ENCODE peak calls at places on chromosome 3, in five cellular contexts. D is endodermal cell, T is RWPE1, E is pancreas, P is HCT116. R is an unnamed sample.
A peak's percentile ranks its signal among the peaks of the same experiment; 100 is the strongest.

GRCh38 chr3:179264456-179264855 is 13.5 kb upstream of the KCNMB3 start:
- DNase-seq in D (no peak), T (no peak), P (no peak), E (no peak), R (no peak)

GRCh38 chr3:39413691-39414420 is 7.3 kb downstream of the RPSA start:
- DNase-seq in P (no peak), D (no peak), T (no peak), E (no peak), R (no peak)

GRCh38 chr3:72145506-72146380 is 360.8 kb upstream of the PROK2 start:
- DNase-seq in E (peak; percentile 59), T (no peak), P (no peak), D (peak; percentile 59), R (no peak)

GRCh38 chr3:54957711-54958110 is 29.9 kb upstream of the LRTM1 start:
- DNase-seq in E (no peak), D (no peak), T (no peak), P (no peak), R (no peak)

GRCh38 chr3:55686720-55687254 is 199.7 kb upstream of the WNT5A start:
- DNase-seq in E (no peak), T (no peak), P (no peak), D (no peak), R (no peak)

GRCh38 chr3:39937315-39937714 is 127.9 kb downstream of the MYRIP start:
- DNase-seq in P (no peak), T (no peak), E (peak; percentile 24), D (no peak), R (no peak)

GRCh38 chr3:14278799-14279705 is 100.4 kb downstream of the LSM3 start:
- DNase-seq in P (no peak), D (peak; percentile 82), E (no peak), T (no peak), R (no peak)

GRCh38 chr3:99836681-99837080 is 19.0 kb downstream of the CMSS1 start:
- DNase-seq in E (no peak), D (no peak), T (no peak), P (no peak), R (no peak)

GRCh38 chr3:185779461-185779860 is 45.4 kb downstream of the IGF2BP2 start:
- DNase-seq in P (no peak), E (no peak), T (no peak), D (peak; percentile 39), R (no peak)

GRCh38 chr3:10757021-10757820 is 58.8 kb upstream of the SLC6A11 start:
- DNase-seq in T (peak; percentile 59), D (no peak), P (no peak), E (no peak), R (no peak)

GRCh38 chr3:102016417-102016816 is 167.1 kb downstream of the NFKBIZ start:
- DNase-seq in E (no peak), T (no peak), D (no peak), P (no peak), R (no peak)

GRCh38 chr3:2923390-2923789 is 186.8 kb downstream of the IL5RA start:
- DNase-seq in T (no peak), E (no peak), P (no peak), D (no peak), R (no peak)

GRCh38 chr3:81955908-81956307 is 194.5 kb upstream of the GBE1 start:
- DNase-seq in D (no peak), E (no peak), P (no peak), T (no peak), R (no peak)

GRCh38 chr3:69182588-69183299 is 60.3 kb upstream of the LMOD3 start:
- DNase-seq in P (no peak), E (no peak), D (no peak), T (no peak), R (no peak)

GRCh38 chr3:61903931-61904657 is 342.7 kb downstream of the PTPRG start:
- DNase-seq in D (no peak), P (no peak), T (peak; percentile 3), E (peak; percentile 8), R (no peak)

GRCh38 chr3:13461169-13462124 is 18.7 kb upstream of the HDAC11 start:
- DNase-seq in E (peak; percentile 55), P (peak; percentile 66), T (peak; percentile 33), D (peak; percentile 96), R (peak; percentile 62)

GRCh38 chr3:140682586-140682985 is 4.7 kb downstream of the TRIM42 start:
- DNase-seq in D (no peak), T (no peak), E (no peak), P (no peak), R (no peak)

GRCh38 chr3:140677764-140678163 is at the start of gene TRIM42:
- DNase-seq in P (no peak), E (no peak), D (no peak), T (no peak), R (no peak)
- TF ChIP-seq CTCF in P (no peak), E (no peak), D (no peak), T (no peak), R (no peak)

GRCh38 chr3:76570436-76571057 is 469.4 kb upstream of the ROBO2 start:
- DNase-seq in T (peak; percentile 8), D (no peak), E (no peak), P (no peak), R (peak; percentile 8)
- TF ChIP-seq CTCF in T (peak; percentile 76), D (peak; percentile 90), E (peak; percentile 45), P (peak; percentile 46), R (peak; percentile 62)

GRCh38 chr3:31853580-31853979 is 127.5 kb downstream of the OSBPL10 start:
- DNase-seq in P (no peak), D (no peak), E (no peak), T (no peak), R (no peak)

GRCh38 chr3:31859245-31859644 is 121.8 kb downstream of the OSBPL10 start:
- DNase-seq in E (no peak), P (no peak), D (no peak), T (no peak), R (no peak)

GRCh38 chr3:31861839-31862238 is 119.2 kb downstream of the OSBPL10 start:
- DNase-seq in T (no peak), D (no peak), E (no peak), P (no peak), R (no peak)

GRCh38 chr3:31862861-31863260 is 118.2 kb downstream of the OSBPL10 start:
- DNase-seq in D (no peak), P (no peak), T (no peak), E (no peak), R (no peak)

GRCh38 chr3:31858439-31858838 is 122.6 kb downstream of the OSBPL10 start:
- DNase-seq in T (no peak), E (no peak), D (no peak), P (no peak), R (no peak)
- TF ChIP-seq CTCF in T (no peak), E (no peak), D (no peak), P (no peak), R (peak; percentile 12)

GRCh38 chr3:133747907-133748639 is 1.9 kb downstream of the TF start:
- DNase-seq in D (no peak), E (no peak), T (no peak), P (no peak), R (no peak)
- TF ChIP-seq CTCF in D (no peak), E (no peak), T (no peak), P (no peak), R (no peak)

DNA sequence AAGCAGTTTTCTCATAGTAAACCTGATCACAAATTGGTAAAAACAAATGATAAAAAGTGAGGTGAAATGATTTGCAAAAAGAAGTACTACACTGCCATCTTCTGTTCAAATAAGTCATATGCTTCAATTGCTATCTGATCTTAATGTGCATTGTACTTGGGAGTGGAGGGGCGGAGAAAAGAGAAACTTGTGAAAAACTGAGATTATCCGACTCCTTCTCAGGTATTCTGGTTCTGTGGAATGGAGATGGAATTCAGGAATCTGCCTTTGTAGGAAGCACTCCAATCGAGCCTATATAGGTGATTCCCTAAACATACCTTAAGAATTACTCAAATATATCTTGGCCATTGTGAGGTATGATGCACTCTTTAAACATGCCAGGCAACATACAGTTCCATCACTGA is 180.6 kb downstream of the CHL1 start:
- DNase-seq in P (no peak), E (no peak), D (peak; percentile 53), T (no peak), R (peak; percentile 15)
- TF ChIP-seq CTCF in P (no peak), E (peak; percentile 18), D (peak; percentile 76), T (peak; percentile 25), R (peak; percentile 50)

DNA sequence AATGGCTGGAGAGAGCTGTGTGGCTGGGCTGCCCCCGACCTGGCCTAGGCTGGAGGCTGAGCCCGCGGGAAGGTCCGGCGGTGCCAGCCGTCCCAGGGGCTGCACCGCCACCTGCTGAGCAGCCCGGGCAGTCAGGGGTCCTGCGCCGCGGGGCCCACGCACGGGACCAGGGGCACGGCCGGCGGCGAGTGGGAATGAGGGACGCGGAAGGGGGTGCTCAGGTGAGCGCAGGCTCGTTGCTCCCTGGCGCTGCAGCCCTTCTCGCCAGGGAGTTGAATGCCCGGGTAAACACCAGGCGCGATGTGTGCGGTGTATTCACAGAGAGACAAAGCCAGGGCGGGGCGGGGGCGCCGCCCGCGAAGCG is 666 bp upstream of the SEMA3F start:
- DNase-seq in E (no peak), T (no peak), D (no peak), P (no peak), R (peak; percentile 70)
- TF ChIP-seq CTCF in E (no peak), T (no peak), D (no peak), P (peak; percentile 11), R (peak; percentile 44)

GRCh38 chr3:111764645-111765091 is 94.4 kb upstream of the PHLDB2 start:
- DNase-seq in E (no peak), P (peak; percentile 52), T (no peak), D (no peak), R (no peak)
- TF ChIP-seq CTCF in E (no peak), P (peak; percentile 30), T (no peak), D (peak; percentile 46), R (no peak)

GRCh38 chr3:113531826-113532697 is at the start of gene SIDT1:
- DNase-seq in D (peak; percentile 65), P (no peak), E (peak; percentile 28), T (no peak), R (peak; percentile 78)

GRCh38 chr3:113534365-113534764 is 2.0 kb downstream of the SIDT1 start:
- DNase-seq in T (no peak), D (no peak), P (no peak), E (no peak), R (peak; percentile 43)

GRCh38 chr3:113533534-113533892 is 1.2 kb downstream of the SIDT1 start:
- DNase-seq in P (no peak), E (no peak), D (no peak), T (no peak), R (peak; percentile 37)

GRCh38 chr3:113535898-113536297 is 3.5 kb downstream of the SIDT1 start:
- DNase-seq in E (no peak), D (peak; percentile 51), T (no peak), P (no peak), R (no peak)

GRCh38 chr3:113532698-113533533 is 561 bp downstream of the SIDT1 start:
- DNase-seq in P (no peak), E (no peak), T (no peak), D (peak; percentile 76), R (peak; percentile 49)
- TF ChIP-seq CTCF in P (no peak), E (no peak), T (no peak), D (no peak), R (peak; percentile 33)